ENCODE peak calls at places on chromosome 1, in four cellular contexts. One of them, this sample, is unnamed.

GRCh38 chr1:226638001-226638601 is 89.5 kb downstream of the STUM start:
- DNase-seq in naive thymus-derived CD8-positive, alpha-beta T cell: no peak
- DNase-seq in LoVo: no peak
- DNase-seq in NT2/D1: no peak
- DNase-seq in this sample: no peak

GRCh38 chr1:9069324-9070100 is at the start of gene SLC2A5:
- DNase-seq in naive thymus-derived CD8-positive, alpha-beta T cell: peak; percentile 33
- DNase-seq in LoVo: no peak
- DNase-seq in NT2/D1: no peak
- DNase-seq in this sample: no peak

GRCh38 chr1:219324629-219325367 is 151.1 kb downstream of the LYPLAL1 start:
- DNase-seq in naive thymus-derived CD8-positive, alpha-beta T cell: no peak
- DNase-seq in LoVo: peak; percentile 29
- DNase-seq in NT2/D1: no peak
- DNase-seq in this sample: no peak

GRCh38 chr1:39335278-39335677 is 130.8 kb downstream of the MACF1 start:
- DNase-seq in naive thymus-derived CD8-positive, alpha-beta T cell: no peak
- DNase-seq in LoVo: no peak
- DNase-seq in NT2/D1: no peak
- DNase-seq in this sample: no peak

GRCh38 chr1:27106561-27107323 is 48.2 kb downstream of the SLC9A1 start:
- DNase-seq in naive thymus-derived CD8-positive, alpha-beta T cell: no peak
- DNase-seq in LoVo: no peak
- DNase-seq in NT2/D1: no peak
- DNase-seq in this sample: no peak

GRCh38 chr1:30034105-30034626 is 689.2 kb downstream of the MATN1 start:
- DNase-seq in naive thymus-derived CD8-positive, alpha-beta T cell: no peak
- DNase-seq in LoVo: no peak
- DNase-seq in NT2/D1: no peak
- DNase-seq in this sample: no peak

GRCh38 chr1:23923592-23924495 is 10.7 kb upstream of the CNR2 start:
- DNase-seq in naive thymus-derived CD8-positive, alpha-beta T cell: no peak
- DNase-seq in LoVo: no peak
- DNase-seq in NT2/D1: no peak
- DNase-seq in this sample: no peak

GRCh38 chr1:66412689-66413088 is 121.3 kb upstream of the SGIP1 start:
- DNase-seq in naive thymus-derived CD8-positive, alpha-beta T cell: no peak
- DNase-seq in LoVo: no peak
- DNase-seq in NT2/D1: no peak
- DNase-seq in this sample: no peak

GRCh38 chr1:37752583-37753471 is 12.1 kb downstream of the EPHA10 start:
- DNase-seq in naive thymus-derived CD8-positive, alpha-beta T cell: no peak
- DNase-seq in LoVo: peak; percentile 26
- DNase-seq in NT2/D1: peak; percentile 35
- DNase-seq in this sample: no peak

GRCh38 chr1:219292341-219292740 is 118.7 kb downstream of the LYPLAL1 start:
- DNase-seq in naive thymus-derived CD8-positive, alpha-beta T cell: no peak
- DNase-seq in LoVo: no peak
- DNase-seq in NT2/D1: no peak
- DNase-seq in this sample: no peak

This sample was measured in CD4-positive, alpha-beta memory T cell.